ENCODE peak calls at places on chromosomes 11 and 22, in five cellular contexts. E is Panc1, P is endodermal cell, T is fibroblast of mammary gland, D is nephron progenitor cell. W is an unnamed sample.

GRCh38 chr11:126712017-126712625 is 288.4 kb downstream of the KIRREL3 start:
- DNase-seq in E (no peak), P (no peak), T (no peak), D (no peak), W (no peak)

GRCh38 chr11:120871924-120872323 is 152.0 kb upstream of the TBCEL start:
- DNase-seq in E (no peak), T (no peak), D (no peak), P (no peak), W (no peak)

GRCh38 chr11:37511425-37511933 is 913.4 kb upstream of the RAG2 start:
- DNase-seq in P (no peak), E (no peak), D (no peak), T (peak), W (no peak)

GRCh38 chr11:4184163-4184916 is 89.7 kb downstream of the RRM1 start:
- DNase-seq in D (no peak), T (no peak), P (peak), E (no peak), W (no peak)

GRCh38 chr11:69646493-69647201 is 5.7 kb downstream of the CCND1 start:
- DNase-seq in T (no peak), E (no peak), P (peak), D (no peak), W (no peak)

GRCh38 chr11:28461338-28461737 is 353.1 kb downstream of the METTL15 start:
- DNase-seq in D (no peak), T (peak), P (no peak), E (no peak), W (no peak)

GRCh38 chr11:125621995-125622394 is 3.0 kb upstream of the CHEK1 start:
- DNase-seq in D (no peak), T (peak), E (no peak), P (no peak), W (no peak)

GRCh38 chr11:1401656-1402221 is 12.0 kb downstream of the BRSK2 start:
- DNase-seq in T (peak), P (peak), D (peak), E (no peak), W (peak)

GRCh38 chr11:47410404-47411264 is 2.2 kb downstream of the SLC39A13 start:
- DNase-seq in D (no peak), T (no peak), E (no peak), P (peak), W (no peak)

GRCh38 chr11:44456544-44457270 is 108.8 kb upstream of the CD82 start:
- DNase-seq in T (no peak), E (no peak), P (peak), D (no peak), W (no peak)

GRCh38 chr11:35584321-35584720 is 33.9 kb upstream of the FJX1 start:
- DNase-seq in T (peak), P (no peak), D (no peak), E (no peak), W (no peak)

GRCh38 chr22:24465566-24465965 is 29.6 kb upstream of the UPB1 start:
- DNase-seq in P (peak), D (no peak), T (peak), E (no peak), W (no peak)

GRCh38 chr22:48758905-48759875 is 1068.5 kb downstream of the BRD1 start:
- DNase-seq in T (no peak), P (peak), E (no peak), D (no peak), W (peak)

GRCh38 chr11:112128483-112129121 is 35.3 kb downstream of the IL18 start:
- DNase-seq in P (no peak), T (peak), D (no peak), E (no peak), W (no peak)

GRCh38 chr11:123159146-123159857 is 35.7 kb downstream of the CLMP start:
- DNase-seq in E (no peak), T (no peak), D (no peak), P (no peak), W (no peak)

GRCh38 chr11:1116104-1116503 is 41.4 kb downstream of the MUC2 start:
- DNase-seq in E (no peak), D (no peak), P (peak), T (no peak), W (no peak)

GRCh38 chr11:123145220-123145619 is 49.8 kb downstream of the CLMP start:
- DNase-seq in D (no peak), E (peak), P (no peak), T (peak), W (no peak)

GRCh38 chr11:121337078-121337477 is 44.5 kb downstream of the SC5D start:
- DNase-seq in P (no peak), T (no peak), D (no peak), E (no peak), W (no peak)

GRCh38 chr11:63609971-63610580 is 4.2 kb downstream of the PLAAT3 start:
- DNase-seq in E (no peak), T (peak), P (peak), D (no peak), W (no peak)

GRCh38 chr22:19855504-19856409 is 1.1 kb upstream of the GNB1L start:
- DNase-seq in T (peak), D (peak), E (no peak), P (peak), W (peak)

GRCh38 chr11:86117706-86118050 is 48.8 kb upstream of the PICALM start:
- DNase-seq in E (no peak), D (no peak), P (no peak), T (no peak), W (no peak)

GRCh38 chr11:11010624-11011127 is 152.8 kb upstream of the ZBED5 start:
- DNase-seq in P (peak), D (peak), E (no peak), T (peak), W (no peak)

GRCh38 chr11:108620958-108621772 is 27.6 kb upstream of the EXPH5 start:
- DNase-seq in E (peak), T (no peak), P (no peak), D (no peak), W (no peak)

GRCh38 chr22:29380032-29380781 is 8.2 kb downstream of the AP1B1 start:
- DNase-seq in D (no peak), E (no peak), P (no peak), T (no peak), W (no peak)

GRCh38 chr11:19018901-19019300 is 41.6 kb downstream of the MRGPRX2 start:
- DNase-seq in E (no peak), T (no peak), D (peak), P (peak), W (no peak)

GRCh38 chr11:44066732-44067131 is 662 bp downstream of the ACCS start:
- DNase-seq in E (no peak), P (peak), D (no peak), T (peak), W (no peak)

GRCh38 chr22:37279469-37279868 is 2.8 kb upstream of the CYTH4 start:
- DNase-seq in P (no peak), E (no peak), T (no peak), D (no peak), W (no peak)

GRCh38 chr11:13947379-13947778 is 15.1 kb upstream of the SPON1 start:
- DNase-seq in E (no peak), D (no peak), T (peak), P (no peak), W (no peak)

GRCh38 chr11:23310276-23310675 is 450.0 kb upstream of the CCDC179 start:
- DNase-seq in E (no peak), T (no peak), P (no peak), D (no peak), W (no peak)

DNA sequence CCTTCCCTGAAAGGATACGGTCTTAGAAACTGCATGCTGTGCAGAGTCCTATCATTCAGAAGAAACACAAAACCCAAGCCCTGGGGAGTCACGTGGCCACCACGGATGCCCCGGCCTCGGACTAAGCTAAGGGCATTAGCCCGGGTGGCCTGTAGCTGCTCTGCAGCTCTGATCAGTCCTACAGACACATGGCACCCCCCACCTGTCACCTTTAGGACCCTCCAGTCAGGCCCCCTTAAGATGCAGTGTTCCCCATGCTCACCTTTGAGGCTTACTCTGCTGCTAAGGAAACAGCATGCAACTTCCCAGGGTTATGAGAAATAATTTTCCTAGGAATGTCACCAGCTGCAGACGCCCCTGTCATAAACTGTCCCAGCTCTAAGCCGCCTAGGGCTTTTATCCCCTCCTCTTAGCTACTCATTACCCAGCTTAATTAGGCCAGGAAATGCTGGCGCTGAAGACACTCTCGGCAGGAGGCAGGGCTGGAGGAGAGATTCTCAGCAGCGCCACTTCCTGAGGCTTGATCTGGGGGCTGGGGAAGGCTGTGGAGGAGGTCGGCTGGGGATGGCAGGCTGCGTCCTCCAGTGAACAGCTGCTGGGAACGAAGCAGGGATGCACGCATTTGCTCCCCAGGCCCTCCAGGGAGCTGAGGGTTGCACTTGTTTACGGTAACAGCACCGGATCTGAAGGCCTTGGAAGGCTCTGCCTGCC is 47.2 kb upstream of the ADA2 start:
- DNase-seq in E (no peak), P (peak), T (no peak), D (peak), W (no peak)
- TF ChIP-seq CTCF in E (no peak), P (peak), T (no peak), D (no peak), W (no peak)

GRCh38 chr11:80136991-80137390 is 696.2 kb upstream of the TENM4 start:
- DNase-seq in P (no peak), D (no peak), T (no peak), E (no peak), W (no peak)
- TF ChIP-seq CTCF in P (no peak), D (no peak), T (no peak), E (peak), W (no peak)

GRCh38 chr11:102935514-102935913 is 20.0 kb downstream of the MMP13 start:
- DNase-seq in T (no peak), E (no peak), P (no peak), D (no peak), W (no peak)
- TF ChIP-seq CTCF in T (no peak), E (peak), P (peak), D (no peak), W (no peak)

GRCh38 chr11:77474509-77475070 is 696 bp upstream of the PAK1 start:
- DNase-seq in D (no peak), P (no peak), T (no peak), E (no peak), W (no peak)
- TF ChIP-seq CTCF in D (no peak), P (no peak), T (no peak), E (no peak), W (peak)

GRCh38 chr22:42883970-42884369 is 26.9 kb upstream of the ARFGAP3 start:
- DNase-seq in D (no peak), T (no peak), E (no peak), P (no peak), W (no peak)

GRCh38 chr22:42883121-42883520 is 26.0 kb upstream of the ARFGAP3 start:
- DNase-seq in T (no peak), D (no peak), E (no peak), P (no peak), W (no peak)

GRCh38 chr22:42881298-42881697 is 24.2 kb upstream of the ARFGAP3 start:
- DNase-seq in P (no peak), T (no peak), D (no peak), E (no peak), W (no peak)

GRCh38 chr22:42880815-42881214 is 23.7 kb upstream of the ARFGAP3 start:
- DNase-seq in E (no peak), D (no peak), P (peak), T (no peak), W (no peak)

DNA sequence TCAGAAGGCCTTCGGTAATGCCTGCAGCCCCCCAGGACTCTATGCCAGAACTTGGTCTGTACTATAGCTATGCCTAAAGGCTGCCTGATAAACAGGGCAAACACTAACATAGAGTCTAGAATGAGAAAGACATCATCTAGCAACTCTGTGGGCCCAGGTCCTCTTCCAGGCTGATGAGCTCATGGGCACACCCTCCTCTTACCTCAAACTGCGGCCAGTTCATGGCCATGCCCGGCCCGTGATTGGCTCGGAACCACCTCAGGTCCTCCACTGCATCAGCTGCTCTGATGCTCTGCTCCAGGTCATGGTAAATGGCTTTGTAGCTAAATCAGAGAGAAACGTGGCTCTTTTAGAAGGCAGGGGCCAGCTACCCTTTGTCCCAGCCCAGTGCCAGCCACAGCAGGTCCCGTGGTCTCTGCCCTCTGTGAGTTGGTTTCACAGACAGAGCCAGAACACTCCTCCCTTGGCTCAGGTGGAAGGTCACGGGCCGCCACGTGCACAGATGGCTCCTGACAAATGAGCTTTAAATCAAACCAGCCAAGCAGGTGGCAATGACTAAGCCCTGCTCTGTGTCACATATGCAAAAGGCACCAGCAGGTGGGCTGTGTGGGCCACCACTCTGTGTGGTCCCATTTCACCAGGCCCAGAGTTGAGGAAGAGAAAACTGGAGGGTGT is 25.0 kb upstream of the ARFGAP3 start:
- DNase-seq in E (no peak), D (no peak), T (no peak), P (peak), W (no peak)
- TF ChIP-seq CTCF in E (no peak), D (no peak), T (no peak), P (no peak), W (no peak)

GRCh38 chr11:61392991-61393595 is 706 bp downstream of the TMEM216 start:
- DNase-seq in P (peak), T (peak), E (no peak), D (peak), W (no peak)
- TF ChIP-seq CTCF in P (peak), T (peak), E (peak), D (no peak), W (peak)

DNA sequence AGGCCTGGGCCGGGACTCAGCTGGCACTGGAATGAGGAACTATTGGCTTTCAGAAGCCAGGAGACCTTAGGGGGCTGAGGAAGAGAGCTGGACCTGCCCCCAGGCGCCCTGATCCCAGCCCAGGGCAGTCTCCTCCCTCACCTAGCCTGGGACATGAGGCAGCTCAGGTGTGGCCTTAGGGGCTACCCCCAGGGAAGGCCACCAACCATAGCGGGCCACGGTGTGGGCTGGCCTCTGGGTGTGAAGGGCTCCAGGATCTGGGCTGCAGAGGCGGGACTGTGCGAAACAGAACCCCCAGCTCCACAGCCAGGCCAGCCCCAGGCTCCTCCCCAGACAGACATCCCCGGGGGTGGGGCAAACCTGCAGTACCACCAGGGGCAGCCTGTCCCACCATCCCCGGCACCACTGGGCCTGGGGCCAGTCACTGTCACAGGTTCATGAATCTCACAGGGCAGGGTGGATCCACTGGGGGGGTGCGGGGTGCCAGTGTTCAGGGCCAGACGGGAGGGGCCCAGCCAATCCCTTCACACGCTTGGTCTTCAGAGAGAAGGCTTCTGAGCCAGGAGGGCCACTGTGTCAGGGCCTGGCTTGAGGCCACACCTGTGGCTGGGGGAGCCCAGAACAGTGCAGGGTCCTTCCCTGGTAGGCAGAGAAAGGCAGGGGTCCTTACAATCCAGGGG is 3.5 kb downstream of the PLXNB2 start:
- DNase-seq in P (peak), D (peak), T (peak), E (no peak), W (no peak)
- TF ChIP-seq CTCF in P (peak), D (no peak), T (no peak), E (no peak), W (no peak)

W was measured in type B pancreatic cell.